ENCODE peak calls at places on chromosome 19, in four cellular contexts. One of them, this sample, is unnamed. For H3K4me1, the result is how much of the 10 kb centered on the place peaks cover.

GRCh38 chr19:23983406-23983805 is 68.7 kb downstream of the ZNF726 start:
- DNase-seq in left ventricle myocardium inferior: no peak
- DNase-seq in heart left ventricle: no peak
- DNase-seq in esophagus muscularis mucosa: no peak
- DNase-seq in this sample: no peak

GRCh38 chr19:2822846-2823245 is 3.2 kb downstream of the ZNF554 start:
- DNase-seq in esophagus muscularis mucosa: no peak
- DNase-seq in left ventricle myocardium inferior: no peak
- DNase-seq in heart left ventricle: no peak
- DNase-seq in this sample: no peak

GRCh38 chr19:5592531-5592930 is 24.8 kb upstream of the TINCR start:
- DNase-seq in esophagus muscularis mucosa: no peak
- DNase-seq in heart left ventricle: no peak
- DNase-seq in left ventricle myocardium inferior: no peak
- DNase-seq in this sample: no peak

GRCh38 chr19:32418155-32418554 is 12.6 kb downstream of the DPY19L3 start:
- DNase-seq in left ventricle myocardium inferior: no peak
- DNase-seq in heart left ventricle: no peak
- DNase-seq in esophagus muscularis mucosa: no peak
- DNase-seq in this sample: no peak

GRCh38 chr19:4390017-4390861 is 10.1 kb downstream of the SH3GL1 start:
- DNase-seq in heart left ventricle: peak
- DNase-seq in left ventricle myocardium inferior: peak
- DNase-seq in esophagus muscularis mucosa: no peak
- DNase-seq in this sample: peak

GRCh38 chr19:16889429-16889882 is 657 bp downstream of the F2RL3 start:
- DNase-seq in left ventricle myocardium inferior: peak
- DNase-seq in esophagus muscularis mucosa: no peak
- DNase-seq in heart left ventricle: peak
- DNase-seq in this sample: no peak

GRCh38 chr19:12194827-12195500 is 32.1 kb downstream of the ZNF136 start:
- DNase-seq in esophagus muscularis mucosa: peak
- DNase-seq in left ventricle myocardium inferior: peak
- DNase-seq in heart left ventricle: peak
- DNase-seq in this sample: peak

GRCh38 chr19:3708207-3708931 is at the start of gene TJP3:
- DNase-seq in esophagus muscularis mucosa: no peak
- DNase-seq in heart left ventricle: no peak
- DNase-seq in left ventricle myocardium inferior: no peak
- DNase-seq in this sample: peak

GRCh38 chr19:4007836-4008539 is 452 bp downstream of the PIAS4 start:
- DNase-seq in esophagus muscularis mucosa: no peak
- DNase-seq in heart left ventricle: no peak
- DNase-seq in left ventricle myocardium inferior: no peak
- DNase-seq in this sample: no peak

GRCh38 chr19:36051236-36051635 is 2.8 kb downstream of the THAP8 start:
- DNase-seq in heart left ventricle: no peak
- DNase-seq in esophagus muscularis mucosa: no peak
- DNase-seq in left ventricle myocardium inferior: no peak
- DNase-seq in this sample: no peak

GRCh38 chr19:4914736-4915501 is 5.6 kb downstream of the UHRF1 start:
- DNase-seq in esophagus muscularis mucosa: no peak
- DNase-seq in left ventricle myocardium inferior: no peak
- DNase-seq in heart left ventricle: no peak
- DNase-seq in this sample: peak

GRCh38 chr19:27892500-27892899 is 1320.5 kb downstream of the UQCRFS1 start:
- DNase-seq in left ventricle myocardium inferior: no peak
- DNase-seq in esophagus muscularis mucosa: no peak
- DNase-seq in heart left ventricle: no peak
- DNase-seq in this sample: no peak

GRCh38 chr19:58252102-58252685 is 23.5 kb downstream of the ZNF544 start:
- DNase-seq in esophagus muscularis mucosa: no peak
- DNase-seq in left ventricle myocardium inferior: no peak
- DNase-seq in heart left ventricle: no peak
- DNase-seq in this sample: no peak

DNA sequence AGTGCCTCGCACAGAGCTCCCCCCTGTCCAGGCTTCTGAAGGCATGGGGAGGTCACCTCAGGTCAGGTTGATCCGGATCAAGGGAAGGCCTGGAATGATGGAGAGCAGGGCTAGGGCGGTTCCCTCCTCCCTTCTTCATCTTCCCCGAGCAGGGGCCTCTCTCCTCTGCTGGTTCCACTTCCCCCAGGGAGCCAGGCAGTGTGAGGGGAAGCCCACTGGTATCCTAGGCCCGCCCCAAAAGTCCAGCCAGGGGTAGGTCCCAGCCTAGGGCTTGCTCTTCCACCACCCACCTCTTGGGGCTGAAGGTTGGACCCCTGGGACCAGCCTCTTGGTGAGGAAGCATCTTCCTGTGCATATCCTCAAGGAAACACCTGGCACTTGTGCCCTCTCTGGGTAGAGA is 16.4 kb upstream of the PRR19 start:
- DNase-seq in heart left ventricle: no peak
- DNase-seq in esophagus muscularis mucosa: no peak
- DNase-seq in left ventricle myocardium inferior: no peak
- DNase-seq in this sample: no peak
- H3K4me1 ChIP-seq in heart left ventricle: half or more
- H3K4me1 ChIP-seq in esophagus muscularis mucosa: half or more
- H3K4me1 ChIP-seq in left ventricle myocardium inferior: half or more
- H3K4me1 ChIP-seq in this sample: under half

GRCh38 chr19:18840288-18841260 is 8.8 kb downstream of the UPF1 start:
- DNase-seq in left ventricle myocardium inferior: no peak
- DNase-seq in heart left ventricle: no peak
- DNase-seq in esophagus muscularis mucosa: no peak
- DNase-seq in this sample: no peak
- H3K4me1 ChIP-seq in left ventricle myocardium inferior: half or more
- H3K4me1 ChIP-seq in heart left ventricle: half or more
- H3K4me1 ChIP-seq in esophagus muscularis mucosa: half or more
- H3K4me1 ChIP-seq in this sample: half or more

GRCh38 chr19:19427302-19427701 is 21.8 kb downstream of the GATAD2A start:
- DNase-seq in heart left ventricle: no peak
- DNase-seq in left ventricle myocardium inferior: no peak
- DNase-seq in esophagus muscularis mucosa: no peak
- DNase-seq in this sample: no peak

GRCh38 chr19:19427935-19428334 is 22.5 kb downstream of the GATAD2A start:
- DNase-seq in left ventricle myocardium inferior: no peak
- DNase-seq in esophagus muscularis mucosa: no peak
- DNase-seq in heart left ventricle: no peak
- DNase-seq in this sample: no peak

GRCh38 chr19:19429361-19429760 is 23.9 kb downstream of the GATAD2A start:
- DNase-seq in heart left ventricle: no peak
- DNase-seq in left ventricle myocardium inferior: no peak
- DNase-seq in esophagus muscularis mucosa: no peak
- DNase-seq in this sample: no peak

GRCh38 chr19:19426799-19427198 is 21.3 kb downstream of the GATAD2A start:
- DNase-seq in heart left ventricle: no peak
- DNase-seq in esophagus muscularis mucosa: no peak
- DNase-seq in left ventricle myocardium inferior: no peak
- DNase-seq in this sample: no peak

GRCh38 chr19:19428746-19429145 is 23.3 kb downstream of the GATAD2A start:
- DNase-seq in esophagus muscularis mucosa: no peak
- DNase-seq in heart left ventricle: no peak
- DNase-seq in left ventricle myocardium inferior: no peak
- DNase-seq in this sample: no peak
- H3K4me1 ChIP-seq in esophagus muscularis mucosa: under half
- H3K4me1 ChIP-seq in heart left ventricle: half or more
- H3K4me1 ChIP-seq in left ventricle myocardium inferior: half or more
- H3K4me1 ChIP-seq in this sample: under half

GRCh38 chr19:55111238-55111831 is 6.1 kb downstream of the PPP1R12C start:
- DNase-seq in left ventricle myocardium inferior: no peak
- DNase-seq in esophagus muscularis mucosa: no peak
- DNase-seq in heart left ventricle: no peak
- DNase-seq in this sample: no peak
- H3K4me1 ChIP-seq in left ventricle myocardium inferior: half or more
- H3K4me1 ChIP-seq in esophagus muscularis mucosa: half or more
- H3K4me1 ChIP-seq in heart left ventricle: half or more
- H3K4me1 ChIP-seq in this sample: under half

DNA sequence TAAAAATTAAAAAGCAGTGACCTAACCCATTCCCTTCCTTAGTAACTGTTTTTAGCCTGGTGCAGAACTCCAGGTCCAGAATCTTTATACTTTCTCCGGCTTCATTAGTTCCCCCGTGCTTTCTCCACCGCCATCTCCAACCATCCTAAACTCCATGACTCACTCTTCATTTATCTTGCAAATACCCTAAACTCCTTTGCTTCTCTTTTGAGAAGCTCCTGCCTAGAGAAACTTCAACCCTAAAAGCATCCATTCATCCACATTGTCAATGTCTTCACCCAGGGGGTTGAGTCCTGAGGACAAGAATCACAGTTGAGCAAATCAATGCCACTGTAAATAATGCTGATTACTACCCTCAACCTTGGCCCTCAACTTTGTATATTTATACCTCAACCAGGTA is 17.1 kb upstream of the GARRE1 start:
- DNase-seq in esophagus muscularis mucosa: no peak
- DNase-seq in heart left ventricle: no peak
- DNase-seq in left ventricle myocardium inferior: no peak
- DNase-seq in this sample: no peak
- H3K4me1 ChIP-seq in esophagus muscularis mucosa: under half
- H3K4me1 ChIP-seq in heart left ventricle: under half
- H3K4me1 ChIP-seq in left ventricle myocardium inferior: under half
- H3K4me1 ChIP-seq in this sample: under half

GRCh38 chr19:42117076-42117475 is 15.2 kb downstream of the POU2F2 start:
- DNase-seq in heart left ventricle: no peak
- DNase-seq in left ventricle myocardium inferior: no peak
- DNase-seq in esophagus muscularis mucosa: no peak
- DNase-seq in this sample: no peak
- H3K4me1 ChIP-seq in heart left ventricle: under half
- H3K4me1 ChIP-seq in left ventricle myocardium inferior: under half
- H3K4me1 ChIP-seq in esophagus muscularis mucosa: under half
- H3K4me1 ChIP-seq in this sample: under half

DNA sequence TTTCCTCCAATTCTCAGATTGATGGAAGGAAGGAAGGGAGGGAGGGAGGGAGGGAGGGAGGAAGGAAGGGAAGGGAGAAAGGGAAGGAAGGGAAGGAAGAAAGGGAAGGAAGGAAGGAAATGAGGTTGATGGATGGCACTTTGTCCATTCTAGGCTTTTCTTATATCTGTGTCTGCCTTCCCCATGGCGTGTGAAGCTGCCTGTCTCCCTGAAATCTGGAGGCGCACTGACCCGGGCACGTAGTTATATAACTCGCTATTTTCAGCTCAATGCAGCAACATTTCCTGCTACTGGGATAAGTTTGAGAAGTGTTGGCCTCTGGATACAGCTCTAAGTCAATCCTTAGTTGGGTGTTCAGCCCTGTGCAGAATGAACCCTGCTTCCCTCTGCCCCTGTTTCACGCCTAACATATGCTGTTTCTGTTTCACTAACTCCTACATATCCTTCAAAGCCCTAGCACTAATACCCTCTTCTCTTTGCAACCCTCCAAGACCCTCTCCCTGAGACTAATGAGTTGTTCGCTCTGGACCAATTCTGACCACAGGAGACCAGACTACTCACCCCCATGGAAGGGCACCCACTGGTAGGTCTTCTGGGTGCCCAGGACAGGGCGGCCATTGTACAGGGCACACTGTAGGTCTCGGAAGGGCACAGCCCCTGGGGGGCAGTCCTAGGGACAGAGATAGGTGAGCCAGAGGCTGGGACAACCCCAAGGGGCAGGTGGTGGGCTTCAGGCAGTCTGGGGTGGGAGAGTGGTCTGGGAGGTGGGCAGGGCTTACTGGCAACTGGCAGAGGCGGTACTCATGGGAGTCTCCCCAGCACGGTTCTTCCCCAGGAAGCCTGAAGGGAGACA is 3.0 kb downstream of the ADAMTSL5 start:
- DNase-seq in esophagus muscularis mucosa: no peak
- DNase-seq in left ventricle myocardium inferior: no peak
- DNase-seq in heart left ventricle: no peak
- DNase-seq in this sample: no peak
- H3K4me1 ChIP-seq in esophagus muscularis mucosa: under half
- H3K4me1 ChIP-seq in left ventricle myocardium inferior: half or more
- H3K4me1 ChIP-seq in heart left ventricle: under half
- H3K4me1 ChIP-seq in this sample: under half

DNA sequence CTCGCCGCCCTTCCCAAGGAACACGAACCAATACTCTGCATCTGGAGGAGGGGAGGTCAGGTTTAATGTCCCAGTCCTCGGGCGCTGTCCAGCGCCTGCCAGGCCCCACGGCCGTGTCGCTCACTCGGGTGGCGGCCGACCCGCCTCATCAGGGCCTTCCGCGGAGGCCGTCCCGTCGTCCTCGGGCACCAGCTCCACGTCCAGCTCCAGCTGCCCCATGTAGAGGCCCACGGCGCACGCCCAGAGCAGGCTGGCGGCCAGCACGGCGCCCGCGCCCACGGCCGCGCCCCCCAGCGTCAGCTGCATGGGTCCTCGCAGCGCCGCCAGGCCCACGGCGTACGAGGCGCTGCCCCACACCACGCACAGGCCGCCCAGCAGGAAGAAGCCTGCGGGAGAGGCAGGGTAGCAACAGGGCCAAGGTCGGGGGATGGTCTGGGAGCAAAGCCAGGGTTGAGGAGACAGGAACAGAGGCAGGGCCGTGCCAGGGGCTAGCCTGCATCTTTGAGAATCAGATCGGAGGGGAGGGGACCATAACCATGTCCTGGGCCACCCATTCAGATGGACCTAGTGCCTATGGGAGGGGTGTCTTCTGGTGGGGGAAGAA is 2.5 kb downstream of the TMEM160 start:
- DNase-seq in left ventricle myocardium inferior: no peak
- DNase-seq in esophagus muscularis mucosa: no peak
- DNase-seq in heart left ventricle: no peak
- DNase-seq in this sample: no peak
- H3K4me1 ChIP-seq in left ventricle myocardium inferior: under half
- H3K4me1 ChIP-seq in esophagus muscularis mucosa: under half
- H3K4me1 ChIP-seq in heart left ventricle: under half
- H3K4me1 ChIP-seq in this sample: under half

DNA sequence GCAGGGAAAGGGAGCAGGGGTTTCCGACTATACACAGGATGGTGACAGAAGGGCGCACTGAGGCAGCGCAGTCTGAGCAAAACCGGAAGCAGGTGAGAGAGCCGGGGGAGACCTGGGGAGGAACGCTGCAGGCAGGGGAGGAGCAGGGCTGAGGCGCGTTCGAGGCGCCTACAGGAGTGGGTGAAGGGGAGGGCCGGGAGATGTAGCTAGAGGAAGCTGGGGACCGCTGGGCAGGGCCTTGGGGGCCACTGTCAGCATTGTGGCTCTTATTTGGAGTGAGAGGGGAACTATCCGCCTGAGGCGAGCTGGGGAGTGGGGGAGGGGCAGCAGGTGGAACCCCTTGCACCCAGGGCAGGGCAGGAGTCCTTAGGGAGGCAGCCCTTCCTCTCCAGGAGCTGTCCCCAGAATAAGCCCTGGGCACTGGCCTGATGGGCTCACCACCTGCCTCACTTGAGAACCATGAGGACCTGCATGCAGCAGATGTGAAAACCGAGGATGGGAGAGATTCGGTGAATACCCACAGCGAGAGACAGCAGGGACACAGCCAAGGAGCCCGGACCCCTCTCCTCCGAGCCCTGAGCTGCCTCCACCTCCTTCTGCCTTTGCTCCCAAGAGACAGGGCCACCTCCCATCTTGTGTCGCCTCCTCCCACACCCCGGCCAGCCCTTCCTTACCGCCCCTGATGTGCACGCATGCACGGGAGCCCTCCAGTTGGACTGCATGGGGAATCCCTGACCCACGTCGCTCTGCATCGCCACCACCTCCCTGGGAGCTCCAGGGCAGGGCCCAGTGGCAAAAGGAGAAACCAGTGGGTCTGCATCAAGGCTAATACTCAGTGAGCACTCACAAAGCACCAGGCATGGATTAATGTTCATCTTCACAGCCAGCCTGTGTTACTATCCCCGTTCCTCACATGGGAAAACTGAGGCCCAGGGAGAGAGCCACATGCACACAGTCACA is 10.3 kb downstream of the AKT2 start:
- DNase-seq in esophagus muscularis mucosa: no peak
- DNase-seq in heart left ventricle: no peak
- DNase-seq in left ventricle myocardium inferior: no peak
- DNase-seq in this sample: peak
- H3K4me1 ChIP-seq in esophagus muscularis mucosa: half or more
- H3K4me1 ChIP-seq in heart left ventricle: half or more
- H3K4me1 ChIP-seq in left ventricle myocardium inferior: half or more
- H3K4me1 ChIP-seq in this sample: under half